ENCODE peak calls at places on chromosome 2, in nine cellular contexts. Z, X, O, E, N, S, R, G and K are unnamed samples.

GRCh38 chr2:99974966-99975365 is 167.4 kb downstream of the AFF3 start:
- DNase-seq in N (no peak), E (no peak), Z (no peak), O (no peak), X (no peak), R (peak), G (no peak), S (no peak), K (no peak)

GRCh38 chr2:31347788-31348187 is 66.8 kb downstream of the XDH start:
- DNase-seq in N (no peak), X (no peak), O (peak), Z (no peak), G (no peak), E (no peak), S (no peak), R (peak), K (no peak)

GRCh38 chr2:150319085-150319484 is 168.4 kb downstream of the RND3 start:
- DNase-seq in N (no peak), Z (no peak), X (no peak), O (no peak), S (no peak), R (no peak), G (no peak), E (no peak), K (no peak)

GRCh38 chr2:66577331-66578041 is 142.6 kb downstream of the MEIS1 start:
- DNase-seq in N (no peak), X (no peak), O (no peak), R (peak), E (no peak), Z (no peak), S (no peak), G (no peak), K (no peak)

GRCh38 chr2:120780402-120780801 is 44.7 kb downstream of the GLI2 start:
- DNase-seq in O (no peak), R (no peak), X (no peak), N (no peak), Z (no peak), E (no peak), S (no peak), G (peak), K (no peak)

GRCh38 chr2:47065771-47066380 is 89.2 kb downstream of the STPG4 start:
- DNase-seq in G (no peak), S (peak), E (no peak), R (peak), Z (no peak), O (no peak), X (no peak), N (no peak), K (no peak)

GRCh38 chr2:155546715-155547555 is 785.6 kb downstream of the NR4A2 start:
- DNase-seq in E (no peak), Z (no peak), S (no peak), X (no peak), G (no peak), N (peak), R (no peak), O (no peak), K (no peak)

GRCh38 chr2:309148-309969 is 21.5 kb upstream of the ALKAL2 start:
- DNase-seq in N (peak), O (no peak), R (no peak), S (no peak), Z (no peak), X (no peak), G (no peak), E (no peak), K (no peak)

GRCh38 chr2:185404578-185404977 is 334.0 kb upstream of the FSIP2 start:
- DNase-seq in E (no peak), G (no peak), O (no peak), R (no peak), X (no peak), Z (no peak), N (no peak), S (no peak), K (no peak)

DNA sequence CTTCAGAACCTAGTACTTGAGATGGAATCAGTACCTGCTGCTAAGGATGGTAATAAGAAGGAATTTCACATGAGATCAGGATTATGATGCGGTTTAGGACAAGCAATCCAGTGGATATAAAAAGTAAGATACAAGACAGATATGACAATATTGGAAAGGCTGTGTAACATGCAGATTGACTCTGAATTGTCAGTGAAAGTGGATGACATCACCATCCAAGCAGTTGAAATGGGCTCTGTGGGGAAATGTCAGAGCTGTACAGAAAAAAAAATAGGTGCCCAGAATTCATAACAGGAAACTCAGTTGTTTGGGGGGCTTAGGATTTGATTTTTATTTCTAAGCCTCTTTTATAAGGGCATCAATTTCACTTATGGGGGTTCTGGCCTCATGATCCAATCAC is 438.3 kb downstream of the SPAG16 start:
- DNase-seq in X (no peak), E (no peak), G (no peak), S (no peak), O (no peak), Z (no peak), R (no peak), N (no peak), K (no peak)
- H3K4me3 ChIP-seq in X (no peak), E (no peak), G (no peak), S (no peak), O (no peak), Z (no peak), R (no peak), N (no peak), K (no peak)

DNA sequence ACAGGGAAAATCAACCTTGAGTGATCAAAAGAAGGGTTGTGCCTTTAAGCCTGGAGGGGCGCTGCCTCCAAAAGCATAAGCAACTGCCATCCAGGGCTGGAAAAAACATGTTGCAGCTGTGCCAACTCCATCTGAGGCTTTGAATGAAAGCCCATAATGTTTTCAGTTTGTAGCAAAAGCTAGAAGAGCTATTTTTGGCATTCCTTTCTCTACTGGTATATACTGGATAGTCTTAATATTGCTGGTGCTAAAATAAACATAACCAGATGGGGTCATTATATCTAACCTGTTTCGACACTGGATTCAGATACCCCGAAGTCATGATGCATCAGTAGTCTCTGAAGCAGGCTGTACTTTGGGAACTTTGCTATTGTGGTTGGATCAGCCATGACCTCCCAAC is 25.1 kb downstream of the ANXA4 start:
- DNase-seq in E (no peak), O (no peak), X (no peak), N (no peak), R (peak), G (no peak), Z (no peak), S (no peak), K (no peak)
- TF ChIP-seq CTCF in E (no peak), O (no peak), X (no peak), N (no peak), R (peak), G (no peak), Z (no peak), S (peak), K (no peak)

GRCh38 chr2:133676392-133677130 is 108.3 kb upstream of the NCKAP5 start:
- DNase-seq in S (no peak), N (no peak), R (peak), Z (no peak), E (no peak), X (no peak), G (no peak), O (no peak), K (no peak)

GRCh38 chr2:133673570-133673969 is 105.3 kb upstream of the NCKAP5 start:
- DNase-seq in G (no peak), S (no peak), E (no peak), R (peak), O (no peak), Z (no peak), X (no peak), N (no peak), K (no peak)

GRCh38 chr2:133668547-133668946 is 100.3 kb upstream of the NCKAP5 start:
- DNase-seq in O (no peak), Z (no peak), E (no peak), S (no peak), X (no peak), N (no peak), R (no peak), G (no peak), K (no peak)

GRCh38 chr2:133674433-133675331 is 106.4 kb upstream of the NCKAP5 start:
- DNase-seq in X (no peak), Z (peak), E (peak), S (peak), N (no peak), G (peak), O (peak), R (peak), K (no peak)

DNA sequence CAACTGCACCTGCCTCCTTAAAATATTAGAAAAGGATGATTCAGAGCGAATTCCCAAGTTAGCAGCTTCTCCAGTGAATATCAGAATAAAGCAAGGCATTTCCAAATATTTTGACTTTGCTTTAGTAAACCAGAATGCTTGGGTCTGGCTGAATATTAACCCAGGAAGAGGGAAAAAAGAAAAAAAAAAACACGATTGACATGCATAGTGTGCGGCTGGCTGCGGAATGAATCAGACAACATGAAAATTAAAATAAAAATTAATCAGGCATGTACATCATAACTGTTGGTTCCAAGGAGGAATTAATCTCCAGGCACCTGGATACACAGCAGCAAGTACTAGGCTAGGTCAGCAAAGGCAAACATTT is 105.8 kb upstream of the NCKAP5 start:
- DNase-seq in E (no peak), S (no peak), X (no peak), O (no peak), G (no peak), Z (no peak), N (no peak), R (no peak), K (no peak)
- H3K4me3 ChIP-seq in E (peak), S (peak), X (no peak), O (no peak), G (no peak), Z (no peak), N (no peak), R (peak), K (no peak)

GRCh38 chr2:10084956-10085851 is 5.0 kb upstream of the CYS1 start:
- DNase-seq in E (no peak), S (no peak), R (no peak), X (no peak), Z (no peak), N (no peak), G (no peak), O (no peak), K (no peak)

GRCh38 chr2:10085852-10086148 is 5.6 kb upstream of the CYS1 start:
- DNase-seq in X (no peak), S (no peak), O (no peak), E (no peak), G (no peak), N (no peak), Z (no peak), R (no peak), K (no peak)

GRCh38 chr2:10089565-10090183 is 9.5 kb upstream of the CYS1 start:
- DNase-seq in N (no peak), Z (no peak), R (no peak), G (no peak), S (no peak), E (no peak), O (no peak), X (no peak), K (no peak)

GRCh38 chr2:10086950-10087349 is 6.7 kb upstream of the CYS1 start:
- DNase-seq in N (no peak), X (no peak), R (no peak), O (no peak), Z (no peak), S (no peak), E (no peak), G (no peak), K (no peak)

DNA sequence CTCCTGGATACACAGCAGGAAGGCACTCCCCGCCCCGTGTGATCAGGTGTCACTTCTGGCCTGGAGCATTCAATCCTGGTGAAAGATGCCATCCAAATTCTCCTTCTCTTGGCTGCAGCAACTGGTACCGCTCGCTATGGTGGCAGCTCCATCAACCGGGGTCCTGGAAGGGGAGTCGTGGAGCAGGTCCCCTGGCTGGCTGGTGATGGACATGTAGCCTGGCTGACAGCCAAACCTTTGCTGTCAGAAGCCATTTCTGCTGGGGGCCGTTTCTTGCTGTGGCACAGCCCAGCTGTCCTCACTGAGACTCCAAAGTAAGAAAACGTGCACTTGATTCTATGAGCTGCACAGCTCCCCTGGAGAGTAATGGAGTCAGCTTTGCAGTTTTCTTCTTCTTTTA is 7.1 kb upstream of the CYS1 start:
- DNase-seq in G (no peak), S (no peak), X (no peak), O (no peak), N (no peak), E (no peak), R (no peak), Z (no peak), K (no peak)
- TF ChIP-seq CTCF in G (no peak), S (no peak), X (no peak), O (no peak), N (no peak), E (no peak), R (no peak), Z (no peak), K (no peak)

GRCh38 chr2:8457092-8457481 is 224.8 kb upstream of the ID2 start:
- DNase-seq in X (no peak), Z (no peak), N (no peak), S (no peak), O (no peak), G (no peak), R (no peak), E (no peak), K (no peak)

GRCh38 chr2:8453904-8454302 is 228.0 kb upstream of the ID2 start:
- DNase-seq in Z (no peak), R (no peak), S (no peak), G (no peak), O (no peak), E (no peak), X (no peak), N (no peak), K (no peak)

GRCh38 chr2:8454797-8455196 is 227.1 kb upstream of the ID2 start:
- DNase-seq in S (no peak), G (no peak), X (no peak), N (no peak), R (no peak), Z (no peak), O (no peak), E (no peak), K (no peak)

GRCh38 chr2:8456149-8457091 is 225.4 kb upstream of the ID2 start:
- DNase-seq in N (no peak), R (no peak), Z (no peak), E (no peak), S (no peak), G (no peak), X (no peak), O (no peak), K (peak)

GRCh38 chr2:8455236-8456148 is 226.4 kb upstream of the ID2 start:
- DNase-seq in G (no peak), E (no peak), S (no peak), X (no peak), N (no peak), Z (no peak), R (no peak), O (no peak), K (no peak)
- H3K4me3 ChIP-seq in G (no peak), E (peak), S (no peak), X (no peak), N (no peak), Z (no peak), R (no peak), O (no peak), K (no peak)

DNA sequence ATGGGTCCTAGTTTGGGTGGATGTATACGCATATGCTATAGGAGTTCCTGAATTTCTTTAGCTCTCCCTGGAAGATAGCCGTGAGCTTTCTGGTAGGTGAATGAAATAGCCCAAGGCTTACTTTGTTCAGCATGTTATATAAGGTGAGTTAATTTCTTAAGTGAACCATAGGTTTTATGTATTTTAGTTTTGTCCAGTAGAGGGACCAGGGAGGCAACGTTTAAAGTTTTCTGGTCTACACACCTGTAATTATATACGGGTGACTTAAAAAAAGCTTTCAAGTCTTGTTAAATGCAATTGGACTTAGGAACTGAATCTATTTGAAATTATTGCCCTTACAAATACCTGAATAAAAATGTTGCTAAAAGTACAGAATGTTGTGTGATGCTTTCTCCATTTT is 402.5 kb upstream of the DDX18 start:
- DNase-seq in Z (no peak), O (no peak), N (no peak), R (no peak), G (no peak), X (no peak), E (no peak), S (no peak), K (no peak)
- TF ChIP-seq CTCF in Z (no peak), O (no peak), N (no peak), R (no peak), G (peak), X (no peak), E (no peak), S (no peak), K (no peak)